ENCODE peak calls at places on chromosomes 2 and 18, in five cellular contexts. One of them, this sample, is unnamed. For H4K20me1, the result is how much of the 10 kb centered on the place peaks cover.

GRCh38 chr2:98134138-98134537 is 47.2 kb downstream of the VWA3B start:
- DNase-seq in PC-9: no peak
- DNase-seq in HepG2: no peak
- DNase-seq in fibroblast of lung: no peak
- DNase-seq in HCT116: no peak
- DNase-seq in this sample: peak

GRCh38 chr2:215619022-215619958 is 183.4 kb upstream of the FN1 start:
- DNase-seq in HepG2: peak
- DNase-seq in PC-9: peak
- DNase-seq in HCT116: peak
- DNase-seq in fibroblast of lung: peak
- DNase-seq in this sample: peak

GRCh38 chr2:9099341-9099751 is 95.9 kb upstream of the MBOAT2 start:
- DNase-seq in PC-9: no peak
- DNase-seq in HCT116: no peak
- DNase-seq in HepG2: peak
- DNase-seq in fibroblast of lung: peak
- DNase-seq in this sample: peak

GRCh38 chr2:29206941-29207340 is 91.7 kb downstream of the CLIP4 start:
- DNase-seq in HCT116: no peak
- DNase-seq in PC-9: no peak
- DNase-seq in fibroblast of lung: no peak
- DNase-seq in HepG2: peak
- DNase-seq in this sample: no peak

GRCh38 chr2:71606244-71606643 is 152.9 kb downstream of the DYSF start:
- DNase-seq in HCT116: no peak
- DNase-seq in HepG2: no peak
- DNase-seq in PC-9: no peak
- DNase-seq in fibroblast of lung: no peak
- DNase-seq in this sample: no peak

GRCh38 chr2:80102026-80102425 is 202.5 kb downstream of the LRRTM1 start:
- DNase-seq in HepG2: no peak
- DNase-seq in HCT116: no peak
- DNase-seq in fibroblast of lung: peak
- DNase-seq in PC-9: no peak
- DNase-seq in this sample: peak

GRCh38 chr2:147449323-147450080 is 395.3 kb upstream of the ACVR2A start:
- DNase-seq in HCT116: no peak
- DNase-seq in PC-9: no peak
- DNase-seq in fibroblast of lung: no peak
- DNase-seq in HepG2: no peak
- DNase-seq in this sample: peak

GRCh38 chr2:208294482-208295024 is 28.5 kb downstream of the PIKFYVE start:
- DNase-seq in HCT116: no peak
- DNase-seq in PC-9: no peak
- DNase-seq in HepG2: no peak
- DNase-seq in fibroblast of lung: no peak
- DNase-seq in this sample: no peak

GRCh38 chr2:232332940-232333259 is 45.7 kb upstream of the ALPP start:
- DNase-seq in HCT116: no peak
- DNase-seq in HepG2: no peak
- DNase-seq in fibroblast of lung: no peak
- DNase-seq in PC-9: no peak
- DNase-seq in this sample: no peak

GRCh38 chr2:46816846-46817726 is 98.5 kb downstream of the MCFD2 start:
- DNase-seq in HCT116: no peak
- DNase-seq in fibroblast of lung: no peak
- DNase-seq in PC-9: no peak
- DNase-seq in HepG2: no peak
- DNase-seq in this sample: no peak

GRCh38 chr2:29946465-29946864 is 25.1 kb upstream of the ALK start:
- DNase-seq in PC-9: no peak
- DNase-seq in HepG2: no peak
- DNase-seq in fibroblast of lung: no peak
- DNase-seq in HCT116: no peak
- DNase-seq in this sample: no peak

GRCh38 chr2:157747695-157748370 is 119.2 kb upstream of the ACVR1C start:
- DNase-seq in HepG2: no peak
- DNase-seq in fibroblast of lung: peak
- DNase-seq in PC-9: no peak
- DNase-seq in HCT116: no peak
- DNase-seq in this sample: peak

GRCh38 chr2:233247116-233247515 is 4.4 kb upstream of the ATG16L1 start:
- DNase-seq in HepG2: peak
- DNase-seq in HCT116: peak
- DNase-seq in PC-9: peak
- DNase-seq in fibroblast of lung: no peak
- DNase-seq in this sample: no peak

GRCh38 chr18:12455511-12455910 is 47.8 kb downstream of the PRELID3A start:
- DNase-seq in HepG2: no peak
- DNase-seq in HCT116: no peak
- DNase-seq in PC-9: no peak
- DNase-seq in fibroblast of lung: peak
- DNase-seq in this sample: peak

GRCh38 chr18:22559414-22560282 is 141.9 kb upstream of the CTAGE1 start:
- DNase-seq in HepG2: peak
- DNase-seq in fibroblast of lung: peak
- DNase-seq in HCT116: no peak
- DNase-seq in PC-9: peak
- DNase-seq in this sample: peak

GRCh38 chr2:33782395-33783239 is 183.5 kb upstream of the FAM98A start:
- DNase-seq in HCT116: no peak
- DNase-seq in fibroblast of lung: no peak
- DNase-seq in PC-9: no peak
- DNase-seq in HepG2: no peak
- DNase-seq in this sample: no peak

GRCh38 chr2:365367-366275 is 77.7 kb upstream of the ALKAL2 start:
- DNase-seq in HepG2: no peak
- DNase-seq in PC-9: no peak
- DNase-seq in fibroblast of lung: no peak
- DNase-seq in HCT116: no peak
- DNase-seq in this sample: no peak

GRCh38 chr2:195337597-195337996 is 319.4 kb upstream of the SLC39A10 start:
- DNase-seq in HepG2: no peak
- DNase-seq in HCT116: no peak
- DNase-seq in PC-9: no peak
- DNase-seq in fibroblast of lung: no peak
- DNase-seq in this sample: no peak

GRCh38 chr2:101972621-101973434 is 18.9 kb upstream of the IL1R2 start:
- DNase-seq in HCT116: no peak
- DNase-seq in PC-9: peak
- DNase-seq in HepG2: no peak
- DNase-seq in fibroblast of lung: peak
- DNase-seq in this sample: peak

GRCh38 chr2:199042660-199043379 is 414.9 kb downstream of the SATB2 start:
- DNase-seq in HCT116: no peak
- DNase-seq in HepG2: no peak
- DNase-seq in PC-9: no peak
- DNase-seq in fibroblast of lung: no peak
- DNase-seq in this sample: no peak

GRCh38 chr18:9827211-9827855 is 58.4 kb upstream of the TXNDC2 start:
- DNase-seq in HepG2: no peak
- DNase-seq in HCT116: no peak
- DNase-seq in PC-9: no peak
- DNase-seq in fibroblast of lung: no peak
- DNase-seq in this sample: no peak

GRCh38 chr18:13520741-13521140 is 205.6 kb downstream of the FAM210A start:
- DNase-seq in HepG2: no peak
- DNase-seq in HCT116: no peak
- DNase-seq in PC-9: no peak
- DNase-seq in fibroblast of lung: no peak
- DNase-seq in this sample: no peak

GRCh38 chr2:160114020-160114419 is 51.6 kb upstream of the PLA2R1 start:
- DNase-seq in fibroblast of lung: no peak
- DNase-seq in HCT116: no peak
- DNase-seq in PC-9: no peak
- DNase-seq in HepG2: no peak
- DNase-seq in this sample: peak

GRCh38 chr2:83674050-83674449 is 785.0 kb downstream of the SUCLG1 start:
- DNase-seq in PC-9: no peak
- DNase-seq in HepG2: no peak
- DNase-seq in HCT116: no peak
- DNase-seq in fibroblast of lung: no peak
- DNase-seq in this sample: no peak

GRCh38 chr18:8471373-8471772 is 137.9 kb upstream of the RAB12 start:
- DNase-seq in fibroblast of lung: no peak
- DNase-seq in HCT116: no peak
- DNase-seq in PC-9: no peak
- DNase-seq in HepG2: no peak
- DNase-seq in this sample: no peak

GRCh38 chr2:219713110-219713509 is 85.7 kb downstream of the SLC4A3 start:
- DNase-seq in PC-9: no peak
- DNase-seq in HCT116: no peak
- DNase-seq in HepG2: peak
- DNase-seq in fibroblast of lung: peak
- DNase-seq in this sample: peak

GRCh38 chr18:26556573-26556972 is 8.2 kb upstream of the KCTD1 start:
- DNase-seq in HCT116: no peak
- DNase-seq in fibroblast of lung: peak
- DNase-seq in HepG2: no peak
- DNase-seq in PC-9: peak
- DNase-seq in this sample: peak

GRCh38 chr2:107325983-107326786 is 440.2 kb upstream of the ST6GAL2 start:
- DNase-seq in HCT116: no peak
- DNase-seq in PC-9: no peak
- DNase-seq in HepG2: no peak
- DNase-seq in fibroblast of lung: peak
- DNase-seq in this sample: peak

GRCh38 chr2:218896501-218897393 is 16.1 kb downstream of the WNT10A start:
- DNase-seq in HCT116: no peak
- DNase-seq in PC-9: peak
- DNase-seq in HepG2: no peak
- DNase-seq in fibroblast of lung: no peak
- DNase-seq in this sample: no peak

GRCh38 chr2:119148082-119148715 is 10.4 kb downstream of the C1QL2 start:
- DNase-seq in HCT116: no peak
- DNase-seq in fibroblast of lung: no peak
- DNase-seq in PC-9: no peak
- DNase-seq in HepG2: no peak
- DNase-seq in this sample: no peak

GRCh38 chr2:64637931-64638330 is 15.8 kb downstream of the SERTAD2 start:
- DNase-seq in HCT116: no peak
- DNase-seq in fibroblast of lung: no peak
- DNase-seq in PC-9: no peak
- DNase-seq in HepG2: no peak
- DNase-seq in this sample: peak

GRCh38 chr2:18412980-18413793 is 147.3 kb downstream of the RDH14 start:
- DNase-seq in HCT116: peak
- DNase-seq in HepG2: no peak
- DNase-seq in fibroblast of lung: no peak
- DNase-seq in PC-9: no peak
- DNase-seq in this sample: peak

GRCh38 chr18:10526211-10526949 is 553 bp downstream of the NAPG start:
- DNase-seq in fibroblast of lung: peak
- DNase-seq in HepG2: peak
- DNase-seq in PC-9: no peak
- DNase-seq in HCT116: no peak
- DNase-seq in this sample: peak

GRCh38 chr2:219437141-219437540 is 2.5 kb downstream of the SPEG start:
- DNase-seq in HepG2: no peak
- DNase-seq in fibroblast of lung: no peak
- DNase-seq in PC-9: no peak
- DNase-seq in HCT116: no peak
- DNase-seq in this sample: no peak

GRCh38 chr2:206115026-206115578 is 29.1 kb upstream of the INO80D start:
- DNase-seq in HCT116: no peak
- DNase-seq in fibroblast of lung: no peak
- DNase-seq in PC-9: no peak
- DNase-seq in HepG2: peak
- DNase-seq in this sample: no peak

GRCh38 chr2:72789241-72789640 is 36.6 kb downstream of the EXOC6B start:
- DNase-seq in PC-9: no peak
- DNase-seq in HCT116: no peak
- DNase-seq in HepG2: no peak
- DNase-seq in fibroblast of lung: no peak
- DNase-seq in this sample: no peak

GRCh38 chr2:146874260-146874658 is 970.6 kb upstream of the ACVR2A start:
- DNase-seq in HepG2: no peak
- DNase-seq in fibroblast of lung: peak
- DNase-seq in PC-9: peak
- DNase-seq in HCT116: peak
- DNase-seq in this sample: peak

GRCh38 chr2:169599568-169599967 is 15.4 kb downstream of the PPIG start:
- DNase-seq in HepG2: no peak
- DNase-seq in fibroblast of lung: no peak
- DNase-seq in HCT116: no peak
- DNase-seq in PC-9: no peak
- DNase-seq in this sample: no peak

GRCh38 chr2:137210039-137210438 is 444.7 kb downstream of the THSD7B start:
- DNase-seq in HepG2: no peak
- DNase-seq in fibroblast of lung: no peak
- DNase-seq in HCT116: no peak
- DNase-seq in PC-9: no peak
- DNase-seq in this sample: no peak

GRCh38 chr2:67455219-67456142 is 58.3 kb downstream of the ETAA1 start:
- DNase-seq in fibroblast of lung: no peak
- DNase-seq in HepG2: peak
- DNase-seq in PC-9: peak
- DNase-seq in HCT116: no peak
- DNase-seq in this sample: no peak
- H3K4me2 ChIP-seq in fibroblast of lung: no peak
- H3K4me2 ChIP-seq in HepG2: no peak
- H3K4me2 ChIP-seq in PC-9: peak
- H3K4me2 ChIP-seq in HCT116: no peak
- H3K4me2 ChIP-seq in this sample: no peak

GRCh38 chr2:70552501-70553333 is 909 bp downstream of the TGFA start:
- DNase-seq in HepG2: no peak
- DNase-seq in PC-9: peak
- DNase-seq in HCT116: no peak
- DNase-seq in fibroblast of lung: no peak
- DNase-seq in this sample: peak
- TF ChIP-seq EZH2 in HepG2: no peak
- TF ChIP-seq EZH2 in PC-9: no peak
- TF ChIP-seq EZH2 in HCT116: no peak
- TF ChIP-seq EZH2 in fibroblast of lung: peak
- TF ChIP-seq EZH2 in this sample: no peak

DNA sequence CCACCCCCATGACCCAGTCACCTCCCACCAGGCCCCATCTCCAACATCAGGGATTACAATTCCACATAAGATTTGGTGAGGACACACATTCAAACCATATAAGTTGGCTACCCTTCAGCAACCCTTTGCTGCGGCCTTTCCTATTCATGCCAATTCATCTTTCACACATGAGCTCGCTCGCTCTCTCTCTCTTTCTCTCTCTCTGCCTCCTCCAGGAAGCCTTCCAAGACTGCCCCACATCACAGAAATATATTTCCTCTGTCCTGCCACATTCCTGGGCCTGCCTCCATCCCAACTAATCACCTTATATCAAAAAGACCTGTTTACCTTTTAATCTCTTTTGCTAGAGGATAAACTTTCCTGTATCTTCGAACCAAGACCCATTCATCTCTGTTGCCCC is 188.9 kb downstream of the TTC32 start:
- DNase-seq in fibroblast of lung: no peak
- DNase-seq in PC-9: no peak
- DNase-seq in HCT116: no peak
- DNase-seq in HepG2: no peak
- DNase-seq in this sample: no peak
- H4K20me1 ChIP-seq in fibroblast of lung: under half
- H4K20me1 ChIP-seq in PC-9: under half
- H4K20me1 ChIP-seq in HCT116: under half
- H4K20me1 ChIP-seq in HepG2: under half
- H4K20me1 ChIP-seq in this sample: under half

GRCh38 chr18:36808681-36809080 is 20.1 kb downstream of the TPGS2 start:
- DNase-seq in fibroblast of lung: no peak
- DNase-seq in HCT116: no peak
- DNase-seq in PC-9: no peak
- DNase-seq in HepG2: no peak
- DNase-seq in this sample: peak
- H3K4me2 ChIP-seq in fibroblast of lung: no peak
- H3K4me2 ChIP-seq in HCT116: no peak
- H3K4me2 ChIP-seq in PC-9: no peak
- H3K4me2 ChIP-seq in HepG2: no peak
- H3K4me2 ChIP-seq in this sample: peak

This sample was measured in GM23248.